ENCODE peak calls at places on chromosome 18, in five cellular contexts. L is sigmoid colon, X is testis, S is adrenal gland, D is HCT116. I is an unnamed sample.
A peak's percentile ranks its signal among the peaks of the same experiment; 100 is the strongest.

GRCh38 chr18:74796928-74797576 is 199.4 kb downstream of the ZNF407 start:
- DNase-seq in X (no peak), L (no peak), D (peak; percentile 8), S (peak; percentile 36), I (no peak)

GRCh38 chr18:58046087-58046793 is 2.2 kb downstream of the NEDD4L start:
- DNase-seq in L (no peak), D (no peak), S (no peak), X (no peak), I (no peak)

GRCh38 chr18:48330016-48330991 is 78.9 kb downstream of the ZBTB7C start:
- DNase-seq in L (no peak), X (no peak), D (peak; percentile 47), S (peak; percentile 69), I (no peak)

GRCh38 chr18:58526425-58527115 is 102.3 kb downstream of the ALPK2 start:
- DNase-seq in D (no peak), L (no peak), X (no peak), S (no peak), I (no peak)

GRCh38 chr18:63443820-63444219 is 21.5 kb upstream of the VPS4B start:
- DNase-seq in L (no peak), X (no peak), D (no peak), S (no peak), I (no peak)

GRCh38 chr18:23106575-23106974 is 28.7 kb upstream of the CABLES1 start:
- DNase-seq in S (peak; percentile 39), X (no peak), D (peak; percentile 88), L (no peak), I (no peak)

GRCh38 chr18:62938451-62938850 is 223.1 kb downstream of the PHLPP1 start:
- DNase-seq in L (no peak), D (no peak), X (no peak), S (no peak), I (no peak)

GRCh38 chr18:60145776-60146175 is 226.8 kb downstream of the MC4R start:
- DNase-seq in S (no peak), X (no peak), D (no peak), L (no peak), I (no peak)

GRCh38 chr18:58608216-58608615 is 20.7 kb downstream of the ALPK2 start:
- DNase-seq in S (no peak), L (no peak), X (no peak), D (no peak), I (no peak)

GRCh38 chr18:21115519-21116411 is 4.2 kb upstream of the ROCK1 start:
- DNase-seq in D (no peak), L (no peak), S (no peak), X (no peak), I (no peak)

GRCh38 chr18:9575558-9575957 is 38.8 kb downstream of the PPP4R1 start:
- DNase-seq in X (peak; percentile 91), L (peak; percentile 91), S (peak; percentile 85), D (peak; percentile 89), I (peak; percentile 83)

GRCh38 chr18:4286256-4286655 is 168.9 kb downstream of the DLGAP1 start:
- DNase-seq in L (no peak), D (no peak), X (no peak), S (no peak), I (no peak)

GRCh38 chr18:8870528-8870927 is 165.2 kb downstream of the MTCL1 start:
- DNase-seq in D (no peak), L (no peak), S (no peak), X (no peak), I (no peak)

GRCh38 chr18:37445368-37445767 is 120.2 kb downstream of the CELF4 start:
- DNase-seq in D (no peak), S (peak; percentile 38), X (no peak), L (no peak), I (no peak)

GRCh38 chr18:63439334-63439733 is 17.1 kb upstream of the VPS4B start:
- DNase-seq in L (peak; percentile 76), X (peak; percentile 80), S (no peak), D (peak; percentile 70), I (peak; percentile 41)

GRCh38 chr18:62458346-62458745 is 64.5 kb upstream of the ZCCHC2 start:
- DNase-seq in S (no peak), L (no peak), D (no peak), X (no peak), I (no peak)

GRCh38 chr18:27181726-27182125 is 3.4 kb downstream of the CHST9 start:
- DNase-seq in X (no peak), S (no peak), L (no peak), D (no peak), I (no peak)

GRCh38 chr18:27185897-27186296 is 789 bp upstream of the CHST9 start:
- DNase-seq in S (no peak), D (no peak), X (no peak), L (no peak), I (no peak)

GRCh38 chr18:27185025-27185763 is at the start of gene CHST9:
- DNase-seq in L (no peak), X (peak; percentile 49), S (no peak), D (no peak), I (no peak)

GRCh38 chr18:27188309-27188708 is 3.2 kb upstream of the CHST9 start:
- DNase-seq in X (no peak), D (no peak), L (no peak), S (no peak), I (no peak)

GRCh38 chr18:27184115-27185024 is 738 bp downstream of the CHST9 start:
- DNase-seq in X (peak; percentile 34), D (no peak), S (no peak), L (no peak), I (no peak)
- H3K4me3 ChIP-seq in X (peak overlapping the region; percentile 57), D (no peak overlapping the region), S (peak overlapping the region; percentile 29), L (peak overlapping the region; percentile 43), I (no peak overlapping the region)

GRCh38 chr18:34978953-34979608 is 62.1 kb upstream of the MAPRE2 start:
- DNase-seq in S (peak; percentile 83), X (peak; percentile 47), L (peak; percentile 78), D (peak; percentile 97), I (peak; percentile 79)

GRCh38 chr18:34976899-34977786 is 64.1 kb upstream of the MAPRE2 start:
- DNase-seq in S (peak; percentile 67), D (no peak), X (peak; percentile 63), L (peak; percentile 86), I (peak; percentile 89)

GRCh38 chr18:34977787-34978532 is 63.3 kb upstream of the MAPRE2 start:
- DNase-seq in D (no peak), L (peak; percentile 70), S (peak; percentile 30), X (no peak), I (no peak)

GRCh38 chr18:34976534-34976898 is 64.7 kb upstream of the MAPRE2 start:
- DNase-seq in L (no peak), D (no peak), X (no peak), S (no peak), I (no peak)

DNA sequence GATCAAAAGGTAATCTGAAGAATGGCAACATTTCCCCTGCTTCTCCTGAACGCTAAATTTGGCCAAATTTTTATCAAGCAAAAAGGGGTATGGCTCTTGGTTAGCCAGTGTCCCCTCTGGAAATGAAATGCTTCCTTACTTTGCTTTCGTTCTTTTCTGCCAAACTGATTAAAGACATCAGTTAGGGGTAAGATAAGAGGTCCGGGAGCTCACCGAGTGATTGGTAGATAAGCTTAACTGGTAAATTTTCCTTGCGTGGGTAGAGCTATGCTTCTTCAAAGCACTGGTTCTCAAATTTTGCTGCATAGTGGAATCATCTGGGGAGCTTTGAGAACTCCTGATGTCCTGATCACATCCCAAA is 62.7 kb upstream of the MAPRE2 start:
- DNase-seq in X (no peak), S (no peak), D (no peak), L (no peak), I (no peak)
- H3K27ac ChIP-seq in X (no peak overlapping the region), S (peak overlapping the region; percentile 73), D (no peak overlapping the region), L (peak overlapping the region; percentile 71), I (peak overlapping the region; percentile 60)

GRCh38 chr18:77131100-77131651 is 1.4 kb downstream of the MBP start:
- DNase-seq in L (peak; percentile 64), S (peak; percentile 58), X (no peak), D (no peak), I (peak; percentile 84)
- H3K4me1 ChIP-seq in L (peaks cover 56% of the 10 kb centered on the region), S (peaks cover 36% of the 10 kb centered on the region), X (peaks cover 12% of the 10 kb centered on the region), D (peaks cover 57% of the 10 kb centered on the region), I (peaks cover 57% of the 10 kb centered on the region)

GRCh38 chr18:55859116-55859515 is 271.1 kb upstream of the TCF4 start:
- DNase-seq in S (no peak), L (no peak), X (no peak), D (no peak), I (no peak)
- H3K4me3 ChIP-seq in S (no peak overlapping the region), L (no peak overlapping the region), X (no peak overlapping the region), D (no peak overlapping the region), I (peak overlapping the region; percentile 27)